ENCODE peak calls at places on chromosomes 13 and 19, in four cellular contexts. X is Panc1; M is BE2C; Z is effector memory CD4-positive, alpha-beta T cell. Y is an unnamed sample.

GRCh38 chr19:39951686-39952085 is 17.3 kb upstream of the FCGBP start:
- DNase-seq in X (no peak), M (no peak), Z (no peak), Y (no peak)

GRCh38 chr19:44653977-44654784 is 10.5 kb downstream of the PVR start:
- DNase-seq in Z (peak; percentile 41), M (peak; percentile 48), X (no peak), Y (peak; percentile 50)

GRCh38 chr19:6216996-6217751 is 62.6 kb downstream of the MLLT1 start:
- DNase-seq in Z (no peak), M (peak; percentile 84), X (no peak), Y (no peak)

GRCh38 chr19:46976845-46977320 is 42.8 kb upstream of the NPAS1 start:
- DNase-seq in X (no peak), M (no peak), Z (no peak), Y (no peak)

GRCh38 chr19:47240561-47240960 is 9.6 kb upstream of the BBC3 start:
- DNase-seq in X (no peak), M (no peak), Z (no peak), Y (no peak)

GRCh38 chr13:99955747-99956472 is 15.7 kb downstream of the ZIC5 start:
- DNase-seq in Z (no peak), M (no peak), X (no peak), Y (no peak)

GRCh38 chr19:43553656-43554055 is 20.7 kb downstream of the ZNF575 start:
- DNase-seq in M (no peak), X (no peak), Z (no peak), Y (no peak)

GRCh38 chr13:97030705-97031452 is 36.6 kb upstream of the OXGR1 start:
- DNase-seq in Z (no peak), X (no peak), M (peak; percentile 30), Y (no peak)

GRCh38 chr13:114118086-114118762 is 14.2 kb downstream of the RASA3 start:
- DNase-seq in Z (no peak), M (no peak), X (no peak), Y (no peak)

GRCh38 chr19:35977446-35978222 is 17.4 kb upstream of the SDHAF1 start:
- DNase-seq in X (no peak), M (peak; percentile 75), Z (no peak), Y (no peak)

GRCh38 chr13:32200741-32201140 is 114.4 kb downstream of the ZAR1L start:
- DNase-seq in X (no peak), M (no peak), Z (no peak), Y (no peak)

GRCh38 chr19:16585808-16586476 is 13.7 kb upstream of the SLC35E1 start:
- DNase-seq in X (no peak), Z (no peak), M (no peak), Y (no peak)

GRCh38 chr13:67238277-67238859 is 8.2 kb upstream of the PCDH9 start:
- DNase-seq in X (no peak), Z (no peak), M (no peak), Y (no peak)

GRCh38 chr19:3494051-3494450 is 6.4 kb downstream of the DOHH start:
- DNase-seq in X (no peak), Z (no peak), M (peak; percentile 63), Y (no peak)

GRCh38 chr13:43377955-43378354 is 354.6 kb downstream of the DNAJC15 start:
- DNase-seq in M (no peak), X (no peak), Z (no peak), Y (no peak)

GRCh38 chr19:10134040-10134439 is 14.3 kb upstream of the EIF3G start:
- DNase-seq in Z (no peak), X (no peak), M (no peak), Y (no peak)

GRCh38 chr19:589693-590395 is at the start of gene HCN2:
- DNase-seq in M (no peak), Z (no peak), X (no peak), Y (no peak)

GRCh38 chr13:107545946-107546502 is 669.3 kb downstream of the LIG4 start:
- DNase-seq in M (no peak), Z (no peak), X (no peak), Y (no peak)

GRCh38 chr13:111005364-111005763 is 90.5 kb upstream of the ANKRD10 start:
- DNase-seq in X (no peak), M (no peak), Z (no peak), Y (no peak)
- H3K4me3 ChIP-seq in X (no peak overlapping the region), M (no peak overlapping the region), Z (no peak overlapping the region), Y (no peak overlapping the region)

GRCh38 chr19:49019242-49019932 is 2.5 kb upstream of the LHB start:
- DNase-seq in Z (peak; percentile 45), M (peak; percentile 88), X (no peak), Y (peak; percentile 57)
- H3K4me3 ChIP-seq in Z (peak overlapping the region; percentile 66), M (peak overlapping the region; percentile 62), X (peak overlapping the region; percentile 43), Y (peak overlapping the region; percentile 43)

GRCh38 chr19:58555369-58555885 is 522 bp upstream of the CHMP2A start:
- DNase-seq in M (no peak), X (no peak), Z (no peak), Y (no peak)
- H3K4me3 ChIP-seq in M (peak overlapping the region; percentile 88), X (peak overlapping the region; percentile 61), Z (peak overlapping the region; percentile 61), Y (peak overlapping the region; percentile 97)

DNA sequence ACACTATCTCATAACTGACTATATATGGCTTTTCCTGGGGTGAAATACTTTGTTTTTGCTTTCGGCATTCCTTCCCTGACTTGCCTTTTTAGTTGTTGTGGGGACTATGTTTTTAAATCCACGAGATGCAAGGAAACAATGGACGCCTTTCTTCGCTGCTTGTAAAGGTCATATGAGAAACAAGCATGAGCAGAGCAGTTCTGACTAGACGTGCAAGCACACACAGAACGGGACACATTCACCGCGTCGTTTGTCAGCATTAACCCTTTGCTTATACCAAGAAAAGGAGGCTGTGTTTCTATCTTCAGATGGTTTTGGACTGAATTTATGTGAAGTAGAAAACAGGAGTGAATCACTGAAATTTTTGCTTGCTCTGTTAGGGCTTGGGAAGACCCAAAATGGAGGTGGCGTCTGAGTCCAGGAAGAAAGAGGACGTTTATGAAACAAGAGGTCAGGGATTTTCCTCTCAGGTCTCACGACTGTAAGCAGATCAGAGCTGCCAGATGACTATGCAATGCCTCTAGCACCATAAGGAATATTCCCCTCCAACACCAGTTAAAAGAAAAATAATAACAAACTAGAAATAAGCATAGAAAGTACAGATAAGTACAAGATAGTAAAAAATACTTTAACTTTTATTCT is 358.9 kb downstream of the DLEU7 start:
- DNase-seq in X (no peak), Z (no peak), M (no peak), Y (no peak)
- H3K4me3 ChIP-seq in X (peak overlapping the region; percentile 8), Z (no peak overlapping the region), M (no peak overlapping the region), Y (no peak overlapping the region)

Y was measured in breast epithelium.